ENCODE peak calls at places on chromosome 12, in six cellular contexts. One of them, this sample, is unnamed.

GRCh38 chr12:90237841-90238240 is 529.2 kb upstream of the ATP2B1 start:
- DNase-seq in kidney epithelial cell: no peak
- DNase-seq in NCI-H1105: no peak
- DNase-seq in T-cell: no peak
- DNase-seq in fibroblast of the aortic adventitia: no peak
- DNase-seq in fibroblast of pulmonary artery: no peak
- DNase-seq in this sample: no peak

GRCh38 chr12:67674417-67674816 is 25.9 kb downstream of the DYRK2 start:
- DNase-seq in kidney epithelial cell: no peak
- DNase-seq in NCI-H1105: no peak
- DNase-seq in T-cell: no peak
- DNase-seq in fibroblast of the aortic adventitia: no peak
- DNase-seq in fibroblast of pulmonary artery: no peak
- DNase-seq in this sample: no peak

GRCh38 chr12:66740257-66740656 is 61.4 kb upstream of the GRIP1 start:
- DNase-seq in kidney epithelial cell: no peak
- DNase-seq in NCI-H1105: peak
- DNase-seq in T-cell: no peak
- DNase-seq in fibroblast of the aortic adventitia: no peak
- DNase-seq in fibroblast of pulmonary artery: no peak
- DNase-seq in this sample: no peak

GRCh38 chr12:8648598-8649205 is 13.9 kb downstream of the MFAP5 start:
- DNase-seq in kidney epithelial cell: no peak
- DNase-seq in NCI-H1105: no peak
- DNase-seq in T-cell: peak
- DNase-seq in fibroblast of the aortic adventitia: no peak
- DNase-seq in fibroblast of pulmonary artery: no peak
- DNase-seq in this sample: no peak

GRCh38 chr12:116376354-116377193 is 99.1 kb upstream of the MED13L start:
- DNase-seq in kidney epithelial cell: no peak
- DNase-seq in NCI-H1105: peak
- DNase-seq in T-cell: no peak
- DNase-seq in fibroblast of the aortic adventitia: peak
- DNase-seq in fibroblast of pulmonary artery: peak
- DNase-seq in this sample: no peak

GRCh38 chr12:14849664-14850063 is 6.3 kb upstream of the ART4 start:
- DNase-seq in kidney epithelial cell: peak
- DNase-seq in NCI-H1105: no peak
- DNase-seq in T-cell: no peak
- DNase-seq in fibroblast of the aortic adventitia: peak
- DNase-seq in fibroblast of pulmonary artery: peak
- DNase-seq in this sample: no peak

GRCh38 chr12:87667378-87667777 is 361.8 kb downstream of the C12orf50 start:
- DNase-seq in kidney epithelial cell: no peak
- DNase-seq in NCI-H1105: no peak
- DNase-seq in T-cell: no peak
- DNase-seq in fibroblast of the aortic adventitia: peak
- DNase-seq in fibroblast of pulmonary artery: peak
- DNase-seq in this sample: no peak

GRCh38 chr12:122368361-122369073 is 54.0 kb downstream of the CLIP1 start:
- DNase-seq in kidney epithelial cell: no peak
- DNase-seq in NCI-H1105: no peak
- DNase-seq in T-cell: no peak
- DNase-seq in fibroblast of the aortic adventitia: peak
- DNase-seq in fibroblast of pulmonary artery: peak
- DNase-seq in this sample: no peak

GRCh38 chr12:94078736-94079509 is 69.5 kb upstream of the PLXNC1 start:
- DNase-seq in kidney epithelial cell: no peak
- DNase-seq in NCI-H1105: no peak
- DNase-seq in T-cell: no peak
- DNase-seq in fibroblast of the aortic adventitia: no peak
- DNase-seq in fibroblast of pulmonary artery: no peak
- DNase-seq in this sample: no peak